ENCODE peak calls at places on chromosomes 2 and 18, in seven cellular contexts. Z is left cardiac atrium; K is NCI-H1417; Y is stimulated activated naive B cell treated with anti-CD40 and anti-IgM and Interleukin-4, amounts not matched to agents 10 μg/mL and 1 μg/mL and 100 μg/mL, for 72 hours; C is naive thymus-derived CD8-positive, alpha-beta T cell; X is NCI-H345; W is HT1080. I is an unnamed sample.

GRCh38 chr2:6602471-6602870 is 263.2 kb downstream of the CMPK2 start:
- DNase-seq in Z (no peak), K (no peak), Y (no peak), C (no peak), X (no peak), W (peak), I (no peak)

GRCh38 chr18:49786019-49786720 is 27.2 kb downstream of the ACAA2 start:
- DNase-seq in Z (no peak), K (no peak), Y (no peak), C (no peak), X (no peak), W (no peak), I (no peak)

GRCh38 chr18:34835466-34835865 is 125.4 kb downstream of the DTNA start:
- DNase-seq in Z (no peak), K (no peak), Y (no peak), C (no peak), X (no peak), W (no peak), I (no peak)

GRCh38 chr2:11056614-11057013 is 98.7 kb upstream of the SLC66A3 start:
- DNase-seq in Z (no peak), K (no peak), Y (no peak), C (no peak), X (peak), W (peak), I (no peak)

GRCh38 chr2:230805353-230806017 is 59.3 kb upstream of the ITM2C start:
- DNase-seq in Z (no peak), K (no peak), Y (peak), C (no peak), X (no peak), W (no peak), I (no peak)

GRCh38 chr2:191922736-191923651 is 76.1 kb upstream of the CAVIN2 start:
- DNase-seq in Z (no peak), K (no peak), Y (no peak), C (no peak), X (no peak), W (no peak), I (no peak)

GRCh38 chr2:151302879-151303278 is 13.4 kb upstream of the NMI start:
- DNase-seq in Z (no peak), K (no peak), Y (no peak), C (no peak), X (no peak), W (peak), I (no peak)

GRCh38 chr2:111121873-111122630 is 1.3 kb downstream of the BCL2L11 start:
- DNase-seq in Z (peak), K (peak), Y (peak), C (peak), X (peak), W (peak), I (peak)

GRCh38 chr2:240069846-240070245 is 16.5 kb upstream of the OR6B3 start:
- DNase-seq in Z (no peak), K (peak), Y (no peak), C (no peak), X (no peak), W (no peak), I (no peak)

GRCh38 chr2:174597347-174598047 is at the start of gene WIPF1:
- DNase-seq in Z (no peak), K (no peak), Y (peak), C (peak), X (no peak), W (peak), I (peak)

GRCh38 chr2:152407204-152407721 is 72.3 kb downstream of the FMNL2 start:
- DNase-seq in Z (peak), K (no peak), Y (peak), C (no peak), X (no peak), W (no peak), I (no peak)

GRCh38 chr2:217479626-217480025 is 523.2 kb downstream of the TNS1 start:
- DNase-seq in Z (no peak), K (no peak), Y (no peak), C (no peak), X (no peak), W (no peak), I (no peak)